ENCODE peak calls at places on chromosome X, in ten cellular contexts. Q is fibroblast of mammary gland, Z is WTC11, O is neural crest cell, Y is thyroid gland, R is PC-9, E is progenitor cell of endocrine pancreas, U is lower leg skin, N is glutamatergic neuron, I is MM.1S. P is an unnamed sample.

GRCh38 chrX:110944793-110945466 is 149.3 kb upstream of the CHRDL1 start:
- DNase-seq in I (no peak), Z (peak), O (no peak), Q (no peak), U (peak), R (no peak), N (peak), E (peak), Y (peak), P (no peak)

GRCh38 chrX:97311066-97311778 is 427.5 kb downstream of the RPA4 start:
- DNase-seq in Y (no peak), Z (no peak), O (no peak), I (no peak), N (no peak), U (no peak), R (no peak), Q (no peak), E (no peak), P (no peak)

GRCh38 chrX:123859409-123859827 is 435 bp upstream of the XIAP start:
- DNase-seq in I (no peak), U (no peak), Y (peak), Q (no peak), R (no peak), Z (no peak), N (peak), O (no peak), E (no peak), P (no peak)

GRCh38 chrX:18833071-18833731 is 125.8 kb downstream of the PPEF1 start:
- DNase-seq in Y (peak), Q (peak), O (no peak), I (no peak), E (no peak), N (no peak), R (no peak), Z (no peak), U (peak), P (no peak)

GRCh38 chrX:13476384-13476783 is 93.0 kb upstream of the EGFL6 start:
- DNase-seq in Y (no peak), N (no peak), O (no peak), Q (no peak), I (no peak), U (no peak), E (no peak), Z (no peak), R (no peak), P (no peak)

GRCh38 chrX:110561036-110561435 is 202.4 kb downstream of the RTL9 start:
- DNase-seq in I (no peak), Y (no peak), Q (peak), U (no peak), R (peak), Z (no peak), N (no peak), E (no peak), O (no peak), P (no peak)

GRCh38 chrX:40104649-40105015 is 6.9 kb upstream of the BCOR start:
- DNase-seq in O (no peak), N (peak), U (no peak), Z (no peak), Q (peak), E (no peak), I (peak), R (no peak), Y (peak), P (no peak)

GRCh38 chrX:137052641-137053235 is 18.9 kb upstream of the GPR101 start:
- DNase-seq in Q (no peak), E (no peak), Z (peak), N (peak), U (no peak), I (peak), Y (no peak), R (no peak), O (no peak), P (no peak)

GRCh38 chrX:25523574-25523973 is 507.8 kb upstream of the ARX start:
- DNase-seq in E (no peak), Q (peak), Y (peak), Z (peak), I (no peak), O (peak), U (no peak), R (peak), N (peak), P (no peak)

GRCh38 chrX:1462110-1462509 is 9.4 kb upstream of the ASMTL start:
- DNase-seq in Q (no peak), Z (no peak), E (no peak), I (no peak), Y (no peak), O (no peak), N (no peak), R (no peak), U (no peak), P (no peak)

GRCh38 chrX:1464282-1465131 is 11.8 kb upstream of the ASMTL start:
- DNase-seq in N (no peak), I (no peak), Q (no peak), R (no peak), Y (no peak), E (peak), U (no peak), Z (no peak), O (no peak), P (peak)

GRCh38 chrX:1462596-1463251 is 10.0 kb upstream of the ASMTL start:
- DNase-seq in Q (peak), U (no peak), I (no peak), R (no peak), Y (no peak), E (no peak), N (no peak), Z (no peak), O (no peak), P (peak)

GRCh38 chrX:1465261-1466231 is 12.8 kb upstream of the ASMTL start:
- DNase-seq in O (no peak), U (peak), I (no peak), Y (no peak), R (no peak), Z (no peak), E (peak), N (no peak), Q (no peak), P (peak)

GRCh38 chrX:1463581-1464281 is 11.0 kb upstream of the ASMTL start:
- DNase-seq in I (no peak), N (no peak), Y (no peak), E (no peak), Q (no peak), U (no peak), Z (no peak), O (no peak), R (no peak), P (peak)
- TF ChIP-seq CTCF in I (no peak), N (no peak), Y (no peak), E (no peak), Q (no peak), U (no peak), Z (no peak), O (no peak), R (no peak), P (no peak)

DNA sequence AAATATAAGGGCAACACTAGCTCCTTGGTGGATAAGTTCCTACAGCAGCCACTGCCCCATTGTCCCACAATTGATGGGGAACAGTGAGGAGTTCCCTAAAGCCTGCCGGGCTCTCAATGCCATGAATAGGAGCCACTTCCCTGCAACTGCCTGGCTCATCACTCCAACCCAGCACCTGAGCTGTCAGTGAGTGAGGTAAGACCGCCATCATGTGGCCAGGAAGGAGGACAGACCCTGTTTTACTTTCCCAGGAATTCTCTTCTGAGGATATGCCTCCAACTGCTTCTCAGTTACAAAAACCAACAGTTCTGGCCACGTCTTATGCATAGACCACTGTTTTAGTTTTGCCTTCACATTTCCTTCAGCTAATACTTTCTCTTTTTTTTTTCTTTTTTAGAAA is 45.5 kb downstream of the SRPX start:
- DNase-seq in Q (no peak), O (peak), Z (peak), Y (peak), N (peak), R (no peak), E (peak), U (no peak), I (peak), P (no peak)
- TF ChIP-seq CTCF in Q (peak), O (peak), Z (no peak), Y (peak), N (peak), R (no peak), E (peak), U (no peak), I (peak), P (peak)

DNA sequence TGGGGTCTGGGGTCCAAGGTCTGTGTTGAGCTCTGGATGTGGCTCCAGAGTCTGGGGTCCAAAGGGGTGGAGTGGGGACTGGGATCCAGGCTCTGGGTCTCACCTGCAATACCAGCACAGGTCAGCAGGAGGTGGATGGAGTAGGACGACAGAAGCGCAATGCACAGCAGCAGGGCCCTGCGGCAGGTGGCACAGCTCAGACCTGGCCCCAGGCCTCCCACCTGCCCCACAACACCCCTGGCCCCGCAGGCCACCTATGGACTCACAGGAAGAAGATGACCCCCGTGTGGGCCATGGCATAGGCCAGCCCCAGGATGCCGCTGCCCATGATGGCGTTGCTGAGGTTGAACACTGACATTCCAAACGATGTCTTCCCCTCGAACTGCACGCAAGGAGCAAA is 3.4 kb downstream of the SLC38A5 start:
- DNase-seq in E (no peak), O (no peak), Y (no peak), Q (no peak), Z (peak), I (no peak), U (no peak), R (no peak), N (peak), P (no peak)
- TF ChIP-seq CTCF in E (peak), O (peak), Y (no peak), Q (peak), Z (peak), I (peak), U (no peak), R (no peak), N (peak), P (peak)

GRCh38 chrX:64205735-64206491 is 405 bp upstream of the AMER1 start:
- DNase-seq in N (peak), U (peak), Q (peak), I (peak), O (peak), E (peak), R (peak), Z (peak), Y (peak), P (peak)
- TF ChIP-seq CTCF in N (peak), U (no peak), Q (no peak), I (peak), O (peak), E (peak), R (no peak), Z (no peak), Y (no peak), P (peak)

GRCh38 chrX:116384406-116384805 is 52.0 kb upstream of the SLC6A14 start:
- DNase-seq in N (no peak), Z (no peak), I (no peak), Y (no peak), Q (peak), O (no peak), U (no peak), R (no peak), E (no peak), P (no peak)

GRCh38 chrX:116379854-116380253 is 56.6 kb upstream of the SLC6A14 start:
- DNase-seq in Q (peak), O (no peak), Y (peak), U (peak), I (no peak), N (no peak), Z (no peak), R (no peak), E (no peak), P (no peak)

DNA sequence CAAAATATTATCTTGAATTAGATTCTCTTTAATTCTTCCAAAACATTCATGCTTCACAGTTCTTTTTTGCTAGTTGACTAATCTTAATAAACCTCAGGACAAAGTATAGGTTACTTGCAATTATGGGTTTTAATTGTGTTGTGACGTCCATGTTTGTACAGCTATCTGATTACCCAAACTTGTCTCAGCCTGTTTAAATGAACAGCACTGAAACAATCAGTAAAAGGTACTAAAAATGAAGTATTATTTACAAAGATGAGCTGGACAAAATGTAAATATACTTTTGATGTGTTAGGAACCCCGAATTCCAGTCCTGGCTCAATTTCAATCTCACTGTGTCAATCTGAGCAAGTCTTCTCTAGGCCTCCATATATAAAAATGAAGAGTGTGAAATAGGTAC is 57.4 kb upstream of the SLC6A14 start:
- DNase-seq in I (no peak), U (no peak), Y (no peak), O (no peak), R (no peak), N (no peak), E (no peak), Z (no peak), Q (no peak), P (no peak)
- TF ChIP-seq CTCF in I (no peak), U (no peak), Y (no peak), O (no peak), R (no peak), N (no peak), E (no peak), Z (no peak), Q (no peak), P (no peak)

GRCh38 chrX:53047228-53047627 is 1.4 kb upstream of the GPR173 start:
- DNase-seq in U (no peak), N (peak), O (no peak), E (no peak), Y (no peak), Q (peak), I (no peak), R (no peak), Z (no peak), P (no peak)
- TF ChIP-seq CTCF in U (no peak), N (peak), O (peak), E (peak), Y (no peak), Q (peak), I (no peak), R (peak), Z (no peak), P (peak)